ENCODE peak calls at places on chromosomes 12 and 14, in four cellular contexts. X is GM12878, Z is K562, I is HepG2. R is an unnamed sample.

GRCh38 chr14:89617471-89618291 is 200.6 kb upstream of the FOXN3 start:
- DNase-seq in X (no peak), I (peak; percentile 12), Z (no peak), R (no peak)

GRCh38 chr12:71840226-71840847 is 778 bp downstream of the TBC1D15 start:
- DNase-seq in X (no peak), I (peak; percentile 48), Z (peak; percentile 56), R (no peak)

GRCh38 chr14:64856528-64857445 is 22.9 kb downstream of the SPTB start:
- DNase-seq in Z (no peak), X (no peak), I (no peak), R (no peak)

GRCh38 chr12:12539411-12539810 is 23.3 kb downstream of the DUSP16 start:
- DNase-seq in Z (no peak), X (no peak), I (no peak), R (no peak)

GRCh38 chr14:87115234-87115633 is 877.7 kb downstream of the GALC start:
- DNase-seq in Z (no peak), X (no peak), I (no peak), R (no peak)

GRCh38 chr14:25122188-25122587 is 72.2 kb upstream of the STXBP6 start:
- DNase-seq in Z (no peak), X (no peak), I (no peak), R (no peak)

GRCh38 chr12:127516467-127516866 is 750.5 kb upstream of the TMEM132C start:
- DNase-seq in I (no peak), X (no peak), Z (no peak), R (no peak)

GRCh38 chr14:69615471-69616407 is 4.3 kb downstream of the SUSD6 start:
- DNase-seq in Z (no peak), I (no peak), X (peak; percentile 97), R (no peak)

GRCh38 chr12:99121476-99121965 is 476.4 kb downstream of the APAF1 start:
- DNase-seq in I (no peak), Z (no peak), X (no peak), R (no peak)

GRCh38 chr12:913919-914718 is 35.4 kb downstream of the RAD52 start:
- DNase-seq in X (no peak), I (no peak), Z (no peak), R (no peak)

GRCh38 chr12:50200507-50201273 is 33.5 kb upstream of the CERS5 start:
- DNase-seq in Z (no peak), I (no peak), X (no peak), R (no peak)

GRCh38 chr14:103433902-103434563 is 48.8 kb downstream of the MARK3 start:
- DNase-seq in Z (no peak), X (no peak), I (no peak), R (no peak)

GRCh38 chr12:6827982-6828670 is at the start of gene P3H3:
- DNase-seq in Z (peak; percentile 49), X (no peak), I (peak; percentile 23), R (peak; percentile 53)

GRCh38 chr12:69688021-69688420 is 11.1 kb downstream of the BEST3 start:
- DNase-seq in I (peak; percentile 6), Z (no peak), X (no peak), R (no peak)

GRCh38 chr14:75566321-75566720 is 12.1 kb upstream of the FLVCR2 start:
- DNase-seq in I (no peak), X (no peak), Z (no peak), R (no peak)

GRCh38 chr12:109735051-109735521 is 21.5 kb downstream of the FAM222A start:
- DNase-seq in I (no peak), Z (no peak), X (no peak), R (peak; percentile 11)
- TF ChIP-seq ESRRA in I (no peak), Z (no peak), X (no peak), R (no peak)

GRCh38 chr14:95164506-95164905 is 7.2 kb upstream of the DICER1 start:
- DNase-seq in I (no peak), X (no peak), Z (no peak), R (no peak)
- TF ChIP-seq CREB1 in I (no peak), X (no peak), Z (no peak), R (no peak)

GRCh38 chr12:5494343-5494742 is 62.4 kb downstream of the NTF3 start:
- DNase-seq in X (no peak), I (no peak), Z (no peak), R (no peak)
- TF ChIP-seq MAX in X (no peak), I (no peak), Z (no peak), R (no peak)

GRCh38 chr12:68686262-68686594 is 550 bp upstream of the NUP107 start:
- DNase-seq in X (no peak), Z (no peak), I (no peak), R (no peak)
- TF ChIP-seq ESRRA in X (no peak), Z (no peak), I (no peak), R (no peak)

GRCh38 chr14:19878029-19878642 is 3.2 kb downstream of the OR4K2 start:
- DNase-seq in I (peak; percentile 30), X (no peak), Z (peak; percentile 15), R (no peak)
- TF ChIP-seq CREB1 in I (no peak), X (no peak), Z (no peak), R (no peak)

DNA sequence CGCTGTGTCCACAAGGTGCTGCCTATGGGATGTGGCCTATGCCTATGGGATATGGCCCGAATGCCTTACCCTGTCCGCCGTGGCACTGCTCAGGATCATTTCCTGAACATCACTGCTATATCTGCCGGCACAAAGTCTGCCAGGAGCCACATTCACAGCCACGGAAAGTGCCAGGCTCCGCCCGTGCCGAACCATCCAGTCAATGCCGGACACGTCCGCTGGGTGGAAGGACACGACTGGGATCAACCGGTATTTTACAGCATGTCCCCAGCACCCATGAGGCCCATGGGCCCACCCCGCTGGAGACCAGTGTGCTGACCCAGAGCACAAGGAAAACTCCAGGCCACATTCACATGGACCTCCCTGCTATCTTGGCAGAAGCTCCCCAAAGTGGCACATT is 14.6 kb upstream of the RAB35 start:
- DNase-seq in X (no peak), I (no peak), Z (no peak), R (no peak)
- TF ChIP-seq MAX in X (no peak), I (no peak), Z (no peak), R (no peak)

GRCh38 chr14:73958591-73958990 is 8.5 kb downstream of the COQ6 start:
- DNase-seq in I (no peak), Z (no peak), X (no peak), R (no peak)
- TF ChIP-seq ESRRA in I (no peak), Z (no peak), X (no peak), R (no peak)

R was measured in WTC11.